ENCODE peak calls at places on chromosomes 5 and 9, in eight cellular contexts. O is naive thymus-derived CD4-positive, alpha-beta T cell; X is testis; K is CD8-positive, alpha-beta T cell; F is left ventricle myocardium inferior; Z is adrenal gland; W is SJSA1; A is CD8-positive, alpha-beta memory T cell. E is an unnamed sample. For H3K27me3 and H3K9me3, the result is how much of the 10 kb centered on the place peaks cover.

GRCh38 chr9:97846347-97846746 is 6.7 kb upstream of the FOXE1 start:
- DNase-seq in Z (no peak), W (no peak), O (no peak), X (no peak), K (no peak), F (no peak), A (no peak), E (no peak)

GRCh38 chr5:9173281-9174048 is 372.4 kb downstream of the SEMA5A start:
- DNase-seq in W (no peak), Z (no peak), K (no peak), A (no peak), F (no peak), X (no peak), O (no peak), E (no peak)

GRCh38 chr9:108136646-108137045 is 647.1 kb upstream of the KLF4 start:
- DNase-seq in K (no peak), A (no peak), W (no peak), Z (no peak), O (no peak), X (peak), F (no peak), E (no peak)

GRCh38 chr5:133729800-133730199 is 117.5 kb upstream of the FSTL4 start:
- DNase-seq in W (no peak), K (no peak), Z (no peak), O (no peak), A (no peak), X (no peak), F (no peak), E (no peak)

GRCh38 chr5:139667730-139668063 is 19.5 kb downstream of the CXXC5 start:
- DNase-seq in O (no peak), K (no peak), W (peak), Z (peak), A (no peak), X (no peak), F (no peak), E (no peak)

GRCh38 chr9:114450833-114451706 is 54.2 kb downstream of the WHRN start:
- DNase-seq in W (no peak), X (peak), O (no peak), F (no peak), A (peak), Z (peak), K (no peak), E (no peak)

GRCh38 chr9:130263601-130264413 is 1.8 kb upstream of the HMCN2 start:
- DNase-seq in K (no peak), F (no peak), A (no peak), X (no peak), Z (no peak), W (no peak), O (no peak), E (no peak)

GRCh38 chr5:8522635-8523034 is 653.7 kb downstream of the MTRR start:
- DNase-seq in W (no peak), O (no peak), Z (no peak), K (no peak), F (no peak), A (no peak), X (no peak), E (no peak)

GRCh38 chr9:135888766-135889394 is 18.5 kb downstream of the CAMSAP1 start:
- DNase-seq in K (no peak), W (no peak), X (no peak), Z (no peak), O (no peak), A (no peak), F (no peak), E (no peak)

GRCh38 chr5:83467315-83468044 is 4.1 kb upstream of the VCAN start:
- DNase-seq in F (peak), O (no peak), Z (no peak), W (no peak), X (no peak), A (no peak), K (no peak), E (no peak)

GRCh38 chr5:132064738-132065331 is 4.4 kb downstream of the IL3 start:
- DNase-seq in O (peak), Z (peak), K (peak), A (peak), X (peak), F (peak), W (peak), E (peak)

DNA sequence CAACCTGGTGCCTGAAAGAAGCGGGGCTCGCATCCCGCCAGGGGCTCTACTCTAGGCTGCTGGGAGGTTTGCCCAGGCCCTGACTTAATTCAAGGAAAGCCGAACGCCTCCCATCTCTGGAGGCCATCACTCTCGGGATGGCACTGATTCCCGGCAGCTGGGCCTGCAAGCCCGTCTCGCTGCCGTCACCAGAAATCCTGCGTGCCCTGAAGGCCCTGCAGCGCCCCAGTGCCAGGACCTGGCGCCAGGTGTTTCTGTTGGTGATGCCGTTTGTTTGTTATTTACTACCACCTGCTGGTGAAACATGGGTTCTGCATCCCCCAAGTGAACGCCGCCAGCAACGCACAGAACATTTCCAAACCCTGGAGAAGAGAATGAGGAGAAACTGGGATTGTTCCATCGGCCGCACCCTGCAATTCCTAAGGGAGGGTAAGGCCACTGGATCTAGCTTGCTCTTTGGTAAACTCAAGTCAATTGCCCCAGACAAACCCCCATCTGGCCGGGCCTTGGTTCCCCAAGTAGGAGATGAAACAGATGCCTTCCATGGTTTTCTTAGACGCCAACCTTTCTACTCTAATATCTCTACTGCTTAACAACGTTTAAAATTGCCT is 77.9 kb downstream of the AK8 start:
- DNase-seq in Z (peak), K (peak), O (peak), X (peak), F (peak), W (peak), A (peak), E (peak)
- H3K27me3 ChIP-seq in Z (under half), K (under half), O (under half), X (under half), F (under half), W (under half), A (under half), E (under half)

GRCh38 chr5:166286832-166287231 is 2004.6 kb upstream of the WWC1 start:
- DNase-seq in F (no peak), Z (no peak), X (no peak), K (no peak), A (no peak), W (no peak), O (no peak), E (no peak)
- H3K9me3 ChIP-seq in F (under half), Z (under half), X (under half), K (under half), A (under half), W (under half), O (under half), E (under half)

GRCh38 chr5:116256717-116257116 is 171.9 kb downstream of the COMMD10 start:
- DNase-seq in X (no peak), Z (no peak), A (no peak), K (no peak), O (no peak), W (no peak), F (no peak), E (no peak)
- H3K4me3 ChIP-seq in X (no peak), Z (no peak), A (no peak), K (no peak), O (no peak), W (no peak), F (no peak), E (no peak)

GRCh38 chr9:123867971-123868370 is 62.0 kb downstream of the DENND1A start:
- DNase-seq in K (no peak), Z (no peak), X (no peak), O (no peak), W (no peak), F (no peak), A (no peak), E (no peak)
- H3K27me3 ChIP-seq in K (under half), Z (under half), X (under half), O (under half), W (under half), F (under half), A (under half), E (under half)

GRCh38 chr9:128292009-128292408 is 15.9 kb downstream of the SWI5 start:
- DNase-seq in Z (no peak), X (no peak), A (no peak), W (no peak), K (no peak), F (no peak), O (no peak), E (no peak)
- H3K9me3 ChIP-seq in Z (under half), X (under half), A (under half), W (under half), K (under half), F (under half), O (under half), E (under half)

GRCh38 chr5:159202151-159202550 is 7.2 kb downstream of the RNF145 start:
- DNase-seq in O (no peak), Z (no peak), X (no peak), W (no peak), F (no peak), A (no peak), K (no peak), E (peak)

GRCh38 chr5:159195775-159196174 is 13.6 kb downstream of the RNF145 start:
- DNase-seq in Z (no peak), F (no peak), W (no peak), K (no peak), X (no peak), O (no peak), A (no peak), E (no peak)

GRCh38 chr5:159199780-159200179 is 9.6 kb downstream of the RNF145 start:
- DNase-seq in O (no peak), X (no peak), K (no peak), W (no peak), Z (no peak), A (no peak), F (no peak), E (no peak)

GRCh38 chr5:159198063-159199036 is 11.0 kb downstream of the RNF145 start:
- DNase-seq in O (no peak), X (no peak), Z (no peak), F (no peak), W (no peak), K (no peak), A (no peak), E (no peak)

GRCh38 chr5:159199225-159199624 is 10.1 kb downstream of the RNF145 start:
- DNase-seq in K (no peak), F (no peak), W (no peak), O (no peak), Z (no peak), A (no peak), X (no peak), E (no peak)
- H3K4me3 ChIP-seq in K (no peak), F (no peak), W (no peak), O (no peak), Z (no peak), A (no peak), X (no peak), E (no peak)

DNA sequence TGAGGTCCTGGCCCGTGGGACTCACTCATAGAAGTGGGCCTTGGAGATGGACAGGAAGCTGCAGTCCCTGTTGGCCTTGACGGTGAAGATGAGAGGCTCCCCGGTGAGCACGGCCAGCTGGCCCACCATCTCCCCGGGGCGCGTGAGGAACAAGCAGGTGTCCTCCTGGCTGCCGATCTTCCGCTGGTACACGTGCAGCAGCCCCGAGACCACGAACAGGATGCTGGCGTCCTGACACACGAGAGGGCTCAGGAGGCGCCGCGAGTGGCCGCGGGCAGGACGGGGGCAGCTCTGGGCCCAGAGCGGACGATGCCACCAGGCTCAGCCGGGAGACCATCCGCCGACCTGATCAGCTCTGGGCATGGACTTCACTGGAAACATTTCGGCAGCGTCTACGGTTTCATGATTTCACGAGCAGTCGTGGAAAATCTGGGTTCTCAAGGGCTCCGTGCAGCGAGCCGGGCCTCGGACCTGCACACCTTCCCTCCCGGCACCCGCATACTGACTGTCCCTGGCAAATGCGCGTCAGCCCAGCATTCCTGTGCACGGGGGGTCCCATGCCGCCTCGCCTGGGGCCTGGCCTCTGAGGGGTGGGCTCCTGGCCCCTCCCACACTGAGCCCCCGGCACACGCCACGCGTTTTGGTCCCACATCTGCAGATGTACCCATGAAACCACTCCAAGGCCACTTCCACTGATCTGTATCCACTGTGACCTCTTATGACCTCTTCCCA is 41.7 kb upstream of the NSMF start:
- DNase-seq in Z (no peak), F (no peak), A (no peak), O (no peak), W (no peak), K (no peak), X (no peak), E (no peak)
- H3K27me3 ChIP-seq in Z (under half), F (under half), A (under half), O (under half), W (under half), K (under half), X (under half), E (under half)